ENCODE peak calls at places on chromosomes 1 and 21, in four cellular contexts. F is AG09309, I is colonic mucosa, X is HCT116. Q is an unnamed sample.

GRCh38 chr1:23845163-23845562 is 19.9 kb upstream of the HMGCL start:
- DNase-seq in F (no peak), I (no peak), X (no peak), Q (no peak)

GRCh38 chr1:177487481-177487880 is 316.7 kb downstream of the BRINP2 start:
- DNase-seq in F (no peak), I (no peak), X (no peak), Q (no peak)

GRCh38 chr1:2411801-2412394 is 466 bp downstream of the PEX10 start:
- DNase-seq in F (no peak), I (no peak), X (no peak), Q (no peak)

GRCh38 chr1:115402753-115403184 is 64.7 kb upstream of the NGF start:
- DNase-seq in F (no peak), I (no peak), X (no peak), Q (no peak)

GRCh38 chr1:157144509-157144908 is 6.3 kb upstream of the ETV3 start:
- DNase-seq in F (no peak), I (no peak), X (no peak), Q (no peak)

GRCh38 chr1:41915786-41916571 is 2.7 kb downstream of the HIVEP3 start:
- DNase-seq in F (no peak), I (no peak), X (no peak), Q (no peak)

GRCh38 chr1:234727018-234727757 is 117.2 kb upstream of the IRF2BP2 start:
- DNase-seq in F (no peak), I (no peak), X (no peak), Q (no peak)

GRCh38 chr1:194341587-194341986 is 1155.2 kb upstream of the B3GALT2 start:
- DNase-seq in F (no peak), I (no peak), X (no peak), Q (no peak)

GRCh38 chr1:107004421-107004820 is 52.1 kb upstream of the PRMT6 start:
- DNase-seq in F (peak; percentile 23), I (no peak), X (no peak), Q (no peak)

GRCh38 chr1:23581219-23581618 is 21.9 kb upstream of the ID3 start:
- DNase-seq in F (no peak), I (no peak), X (no peak), Q (no peak)

GRCh38 chr1:59155326-59155725 is 141.6 kb upstream of the FGGY start:
- DNase-seq in F (no peak), I (no peak), X (no peak), Q (no peak)

GRCh38 chr1:159065106-159065505 is 11.5 kb downstream of the AIM2 start:
- DNase-seq in F (no peak), I (no peak), X (no peak), Q (no peak)

GRCh38 chr1:11051781-11052510 is 4.9 kb upstream of the MASP2 start:
- DNase-seq in F (no peak), I (no peak), X (no peak), Q (no peak)

GRCh38 chr1:236997361-236997760 is 6.9 kb downstream of the MT1HL1 start:
- DNase-seq in F (no peak), I (no peak), X (no peak), Q (no peak)

GRCh38 chr21:30463713-30464112 is 16.5 kb downstream of the KRTAP19-1 start:
- DNase-seq in F (no peak), I (no peak), X (no peak), Q (no peak)

GRCh38 chr1:229298420-229298819 is 27.5 kb downstream of the RAB4A start:
- DNase-seq in F (no peak), I (no peak), X (no peak), Q (no peak)

GRCh38 chr21:32412162-32412997 is at the start of gene EVA1C:
- DNase-seq in F (no peak), I (peak; percentile 67), X (no peak), Q (peak; percentile 68)

GRCh38 chr1:205514211-205515142 is 10.0 kb downstream of the CDK18 start:
- DNase-seq in F (no peak), I (peak; percentile 64), X (no peak), Q (no peak)

GRCh38 chr1:8465692-8466091 is 147.8 kb downstream of the SLC45A1 start:
- DNase-seq in F (no peak), I (peak; percentile 18), X (no peak), Q (no peak)

GRCh38 chr1:67973061-67973460 is 77.4 kb downstream of the DIRAS3 start:
- DNase-seq in F (no peak), I (no peak), X (no peak), Q (no peak)
- TF ChIP-seq CTCF in F (no peak), I (no peak), X (no peak), Q (no peak)

GRCh38 chr1:33050221-33051076 is 13.8 kb upstream of the AK2 start:
- DNase-seq in F (peak; percentile 91), I (no peak), X (peak; percentile 72), Q (no peak)
- TF ChIP-seq CTCF in F (no peak), I (no peak), X (peak; percentile 53), Q (no peak)

GRCh38 chr1:110686188-110686587 is 11.4 kb upstream of the KCNA3 start:
- DNase-seq in F (no peak), I (no peak), X (no peak), Q (no peak)
- TF ChIP-seq CTCF in F (no peak), I (no peak), X (peak; percentile 33), Q (no peak)

DNA sequence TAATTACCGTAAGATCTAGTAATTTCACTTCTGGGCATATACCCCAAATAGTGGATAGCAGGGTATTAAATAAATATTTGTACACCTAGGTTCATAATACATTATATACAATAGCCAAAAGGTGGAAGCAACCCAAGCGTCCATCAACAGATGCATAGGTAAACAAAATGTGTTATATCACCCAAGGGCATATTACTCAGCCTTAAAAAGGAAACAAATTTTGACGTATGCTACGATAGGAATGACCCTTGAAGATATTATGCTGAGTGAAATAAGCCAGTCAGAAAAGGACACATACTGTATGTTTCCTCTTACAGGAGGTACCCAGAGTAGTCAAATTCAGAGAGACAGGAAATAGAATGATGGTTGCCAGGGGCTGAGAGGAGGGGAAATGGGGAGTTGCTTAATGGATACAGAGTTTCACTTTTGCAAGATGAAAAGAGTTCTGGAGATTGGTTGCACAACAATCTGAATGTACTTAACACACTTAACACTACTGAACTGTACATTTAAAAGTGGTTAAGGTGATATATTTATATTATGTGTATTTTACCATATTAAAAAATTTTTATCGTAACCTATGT is 36.6 kb upstream of the KCTD3 start:
- DNase-seq in F (no peak), I (no peak), X (no peak), Q (no peak)
- TF ChIP-seq CTCF in F (no peak), I (no peak), X (no peak), Q (no peak)

DNA sequence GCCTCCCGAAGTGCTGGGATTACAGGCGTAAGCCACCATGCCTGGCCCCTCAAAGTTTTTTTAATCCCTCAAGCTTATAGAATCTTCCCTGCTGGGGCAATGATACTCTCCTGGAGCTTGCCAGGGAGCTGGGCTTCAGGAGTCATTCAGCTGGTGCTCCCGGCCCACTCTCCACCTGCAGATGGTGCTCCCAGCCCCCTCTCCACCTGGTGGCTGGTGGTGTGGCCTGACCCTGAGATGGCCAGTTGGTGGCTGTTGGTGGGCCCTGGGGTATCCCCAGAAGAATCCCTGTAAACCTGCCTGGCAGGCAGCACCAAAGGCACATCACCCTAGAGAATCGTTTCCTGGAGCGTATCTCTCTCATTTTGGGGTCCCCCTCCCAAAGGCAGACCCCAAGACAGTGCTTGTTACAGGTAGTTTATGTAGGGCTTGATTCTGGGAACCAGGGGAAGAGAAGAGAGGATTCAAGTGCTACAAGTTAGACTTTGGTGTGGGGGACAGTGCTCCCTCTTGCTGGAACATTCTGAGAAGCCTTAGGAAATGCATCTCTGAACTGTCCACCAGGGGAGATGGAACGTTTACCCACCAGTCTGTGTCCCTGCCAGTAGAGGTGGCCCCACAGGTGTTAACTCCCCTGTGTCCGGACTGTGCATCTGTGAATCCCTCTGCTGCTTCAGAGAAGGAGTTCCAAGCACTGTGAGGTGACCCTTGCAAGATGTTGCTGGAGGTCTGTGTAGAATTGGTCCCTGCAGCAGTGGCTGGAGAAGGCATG is 29.1 kb upstream of the ACTL8 start:
- DNase-seq in F (no peak), I (no peak), X (no peak), Q (no peak)
- TF ChIP-seq CTCF in F (no peak), I (no peak), X (no peak), Q (no peak)

GRCh38 chr1:230861970-230862595 is 6.2 kb downstream of the C1orf198 start:
- DNase-seq in F (peak; percentile 79), I (no peak), X (no peak), Q (no peak)

GRCh38 chr1:230858918-230859819 is 9.2 kb downstream of the C1orf198 start:
- DNase-seq in F (no peak), I (no peak), X (no peak), Q (no peak)

GRCh38 chr1:230858236-230858820 is 10.0 kb downstream of the C1orf198 start:
- DNase-seq in F (no peak), I (no peak), X (no peak), Q (no peak)

GRCh38 chr1:230861489-230861888 is 6.8 kb downstream of the C1orf198 start:
- DNase-seq in F (no peak), I (no peak), X (no peak), Q (no peak)

DNA sequence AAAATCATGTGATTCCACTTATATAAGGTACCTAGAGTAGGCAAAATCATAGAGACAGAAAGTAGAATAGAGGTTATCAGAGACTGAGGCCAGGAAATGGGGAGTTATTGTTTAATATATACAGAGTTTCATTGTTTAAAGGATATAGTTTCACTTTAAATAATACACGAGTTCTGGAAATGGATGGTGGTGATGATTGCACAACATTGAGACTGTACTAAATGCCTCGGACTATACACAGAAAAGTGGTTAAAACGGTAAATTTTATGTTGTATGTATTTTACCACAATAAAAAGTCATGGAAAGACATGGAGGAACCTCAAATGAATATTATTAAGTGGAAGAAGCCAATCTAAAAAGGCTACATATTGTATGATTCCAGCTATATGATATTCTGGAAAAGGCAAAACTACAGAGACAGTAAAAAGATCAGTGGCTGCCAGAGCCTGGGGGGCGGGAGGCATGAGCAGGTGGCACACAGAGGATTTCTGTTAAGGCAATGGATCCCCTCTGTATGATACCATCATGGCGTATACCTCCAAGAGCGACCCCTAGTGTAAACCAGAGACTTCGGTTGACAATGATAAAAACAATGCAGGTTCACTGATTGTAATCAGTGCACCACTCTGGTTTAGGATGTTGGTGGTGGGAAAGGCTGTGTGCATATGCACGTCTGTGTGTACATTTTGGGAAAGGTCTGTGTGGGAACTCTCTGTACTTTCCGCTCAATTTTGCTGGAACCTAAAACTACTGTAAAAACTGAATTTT is 7.5 kb downstream of the C1orf198 start:
- DNase-seq in F (no peak), I (no peak), X (no peak), Q (no peak)
- TF ChIP-seq CTCF in F (no peak), I (no peak), X (peak; percentile 6), Q (no peak)

GRCh38 chr21:42319851-42320602 is 4.8 kb upstream of the TFF3 start:
- DNase-seq in F (no peak), I (peak; percentile 59), X (no peak), Q (peak; percentile 55)
- TF ChIP-seq CTCF in F (no peak), I (no peak), X (no peak), Q (no peak)

GRCh38 chr1:52913537-52913936 is 8.0 kb downstream of the ECHDC2 start:
- DNase-seq in F (no peak), I (no peak), X (no peak), Q (no peak)
- TF ChIP-seq CTCF in F (no peak), I (no peak), X (peak; percentile 30), Q (no peak)

GRCh38 chr1:223682502-223682901 is 17.0 kb upstream of the CAPN8 start:
- DNase-seq in F (no peak), I (no peak), X (no peak), Q (no peak)

GRCh38 chr1:223680188-223680587 is 14.7 kb upstream of the CAPN8 start:
- DNase-seq in F (no peak), I (no peak), X (no peak), Q (no peak)

GRCh38 chr1:223683586-223684487 is 18.3 kb upstream of the CAPN8 start:
- DNase-seq in F (no peak), I (peak; percentile 76), X (no peak), Q (peak; percentile 59)

GRCh38 chr1:223678841-223679240 is 13.3 kb upstream of the CAPN8 start:
- DNase-seq in F (no peak), I (no peak), X (no peak), Q (no peak)

GRCh38 chr1:223684488-223684792 is 18.9 kb upstream of the CAPN8 start:
- DNase-seq in F (no peak), I (no peak), X (no peak), Q (no peak)
- TF ChIP-seq CTCF in F (no peak), I (no peak), X (no peak), Q (no peak)